ENCODE peak calls at places on chromosomes 3 and 15, in eight cellular contexts. One of them, this sample, is unnamed. For H3K9me3, the result is how much of the 10 kb centered on the place peaks cover.

GRCh38 chr15:78174398-78174797 is 25.2 kb downstream of the IDH3A start:
- DNase-seq in GM12878: no peak
- DNase-seq in prostate gland: no peak
- DNase-seq in adrenal gland: no peak
- DNase-seq in colonic mucosa: peak
- DNase-seq in pancreas: no peak
- DNase-seq in stomach: no peak
- DNase-seq in mammary epithelial cell: no peak
- DNase-seq in this sample: no peak

GRCh38 chr3:188927971-188928370 is 243.8 kb upstream of the TPRG1 start:
- DNase-seq in prostate gland: no peak
- DNase-seq in colonic mucosa: no peak
- DNase-seq in mammary epithelial cell: no peak
- DNase-seq in GM12878: no peak
- DNase-seq in stomach: no peak
- DNase-seq in pancreas: no peak
- DNase-seq in adrenal gland: no peak
- DNase-seq in this sample: no peak

GRCh38 chr15:38758001-38758400 is 193.4 kb upstream of the RASGRP1 start:
- DNase-seq in GM12878: no peak
- DNase-seq in pancreas: no peak
- DNase-seq in prostate gland: no peak
- DNase-seq in stomach: no peak
- DNase-seq in mammary epithelial cell: no peak
- DNase-seq in colonic mucosa: no peak
- DNase-seq in adrenal gland: no peak
- DNase-seq in this sample: no peak

GRCh38 chr3:51703026-51703775 is 3.7 kb upstream of the GRM2 start:
- DNase-seq in pancreas: peak
- DNase-seq in GM12878: no peak
- DNase-seq in prostate gland: no peak
- DNase-seq in adrenal gland: no peak
- DNase-seq in mammary epithelial cell: no peak
- DNase-seq in stomach: no peak
- DNase-seq in colonic mucosa: no peak
- DNase-seq in this sample: no peak

GRCh38 chr15:49085696-49086459 is 39.6 kb upstream of the SECISBP2L start:
- DNase-seq in mammary epithelial cell: no peak
- DNase-seq in prostate gland: no peak
- DNase-seq in adrenal gland: no peak
- DNase-seq in colonic mucosa: no peak
- DNase-seq in stomach: no peak
- DNase-seq in pancreas: no peak
- DNase-seq in GM12878: no peak
- DNase-seq in this sample: no peak

GRCh38 chr3:94028093-94028837 is at the start of gene STX19:
- DNase-seq in pancreas: no peak
- DNase-seq in colonic mucosa: peak
- DNase-seq in stomach: no peak
- DNase-seq in mammary epithelial cell: peak
- DNase-seq in GM12878: no peak
- DNase-seq in adrenal gland: no peak
- DNase-seq in prostate gland: peak
- DNase-seq in this sample: no peak

GRCh38 chr15:57114070-57114469 is 195.6 kb downstream of the TCF12 start:
- DNase-seq in GM12878: no peak
- DNase-seq in mammary epithelial cell: peak
- DNase-seq in colonic mucosa: peak
- DNase-seq in stomach: no peak
- DNase-seq in pancreas: no peak
- DNase-seq in prostate gland: no peak
- DNase-seq in adrenal gland: no peak
- DNase-seq in this sample: no peak

GRCh38 chr3:146161725-146162047 is 702 bp upstream of the PLOD2 start:
- DNase-seq in mammary epithelial cell: no peak
- DNase-seq in colonic mucosa: peak
- DNase-seq in stomach: peak
- DNase-seq in GM12878: no peak
- DNase-seq in pancreas: no peak
- DNase-seq in adrenal gland: peak
- DNase-seq in prostate gland: peak
- DNase-seq in this sample: peak

GRCh38 chr15:95742836-95743235 is 587.7 kb upstream of the NR2F2 start:
- DNase-seq in pancreas: no peak
- DNase-seq in stomach: no peak
- DNase-seq in adrenal gland: no peak
- DNase-seq in prostate gland: no peak
- DNase-seq in mammary epithelial cell: no peak
- DNase-seq in GM12878: no peak
- DNase-seq in colonic mucosa: no peak
- DNase-seq in this sample: no peak

GRCh38 chr15:25805006-25805405 is 58.1 kb downstream of the ATP10A start:
- DNase-seq in adrenal gland: no peak
- DNase-seq in prostate gland: no peak
- DNase-seq in GM12878: no peak
- DNase-seq in mammary epithelial cell: no peak
- DNase-seq in stomach: no peak
- DNase-seq in colonic mucosa: no peak
- DNase-seq in pancreas: no peak
- DNase-seq in this sample: no peak

GRCh38 chr3:135237371-135237770 is 442.3 kb downstream of the EPHB1 start:
- DNase-seq in prostate gland: no peak
- DNase-seq in pancreas: no peak
- DNase-seq in mammary epithelial cell: no peak
- DNase-seq in stomach: no peak
- DNase-seq in GM12878: no peak
- DNase-seq in adrenal gland: no peak
- DNase-seq in colonic mucosa: no peak
- DNase-seq in this sample: no peak

GRCh38 chr15:95875141-95875643 is 455.3 kb upstream of the NR2F2 start:
- DNase-seq in adrenal gland: peak
- DNase-seq in prostate gland: peak
- DNase-seq in GM12878: no peak
- DNase-seq in pancreas: no peak
- DNase-seq in stomach: peak
- DNase-seq in mammary epithelial cell: peak
- DNase-seq in colonic mucosa: no peak
- DNase-seq in this sample: no peak

GRCh38 chr15:90230071-90230494 is 3.7 kb downstream of the CIB1 start:
- DNase-seq in pancreas: peak
- DNase-seq in GM12878: no peak
- DNase-seq in mammary epithelial cell: no peak
- DNase-seq in adrenal gland: peak
- DNase-seq in colonic mucosa: no peak
- DNase-seq in stomach: peak
- DNase-seq in prostate gland: peak
- DNase-seq in this sample: peak

GRCh38 chr3:27666277-27666676 is 55.8 kb downstream of the EOMES start:
- DNase-seq in colonic mucosa: no peak
- DNase-seq in prostate gland: no peak
- DNase-seq in mammary epithelial cell: no peak
- DNase-seq in GM12878: no peak
- DNase-seq in pancreas: no peak
- DNase-seq in stomach: no peak
- DNase-seq in adrenal gland: no peak
- DNase-seq in this sample: no peak

GRCh38 chr3:183163563-183163962 is 1.0 kb upstream of the LAMP3 start:
- DNase-seq in pancreas: peak
- DNase-seq in mammary epithelial cell: no peak
- DNase-seq in colonic mucosa: no peak
- DNase-seq in prostate gland: no peak
- DNase-seq in adrenal gland: no peak
- DNase-seq in stomach: no peak
- DNase-seq in GM12878: no peak
- DNase-seq in this sample: no peak

GRCh38 chr15:61186905-61187865 is 41.9 kb downstream of the RORA start:
- DNase-seq in pancreas: no peak
- DNase-seq in prostate gland: peak
- DNase-seq in mammary epithelial cell: no peak
- DNase-seq in stomach: no peak
- DNase-seq in GM12878: no peak
- DNase-seq in colonic mucosa: no peak
- DNase-seq in adrenal gland: no peak
- DNase-seq in this sample: no peak

DNA sequence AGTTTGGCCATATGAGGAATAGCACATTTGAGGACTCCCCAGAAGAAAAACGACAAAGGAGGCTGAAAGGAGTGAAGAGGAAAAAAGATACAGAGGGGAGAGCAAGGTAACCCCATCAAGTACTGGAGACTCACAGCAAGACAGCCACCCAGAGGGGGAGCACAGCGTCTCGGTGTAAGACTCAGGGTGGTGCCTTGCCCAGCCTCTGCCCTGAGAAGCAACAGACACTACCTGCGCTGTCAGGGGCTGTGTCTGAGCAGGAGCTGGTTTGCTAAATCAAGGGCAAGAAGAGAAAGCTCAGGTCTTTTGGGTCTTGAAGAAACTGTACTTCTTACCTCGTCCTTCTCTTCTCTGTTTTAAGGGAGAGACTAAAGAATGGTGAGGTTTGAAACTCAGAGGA is 27.9 kb downstream of the FBXO45 start:
- DNase-seq in prostate gland: no peak
- DNase-seq in stomach: no peak
- DNase-seq in pancreas: no peak
- DNase-seq in adrenal gland: no peak
- DNase-seq in mammary epithelial cell: no peak
- DNase-seq in colonic mucosa: no peak
- DNase-seq in GM12878: no peak
- DNase-seq in this sample: no peak
- TF ChIP-seq CTCF in prostate gland: no peak
- TF ChIP-seq CTCF in stomach: no peak
- TF ChIP-seq CTCF in pancreas: no peak
- TF ChIP-seq CTCF in adrenal gland: no peak
- TF ChIP-seq CTCF in mammary epithelial cell: no peak
- TF ChIP-seq CTCF in colonic mucosa: no peak
- TF ChIP-seq CTCF in GM12878: no peak
- TF ChIP-seq CTCF in this sample: no peak

DNA sequence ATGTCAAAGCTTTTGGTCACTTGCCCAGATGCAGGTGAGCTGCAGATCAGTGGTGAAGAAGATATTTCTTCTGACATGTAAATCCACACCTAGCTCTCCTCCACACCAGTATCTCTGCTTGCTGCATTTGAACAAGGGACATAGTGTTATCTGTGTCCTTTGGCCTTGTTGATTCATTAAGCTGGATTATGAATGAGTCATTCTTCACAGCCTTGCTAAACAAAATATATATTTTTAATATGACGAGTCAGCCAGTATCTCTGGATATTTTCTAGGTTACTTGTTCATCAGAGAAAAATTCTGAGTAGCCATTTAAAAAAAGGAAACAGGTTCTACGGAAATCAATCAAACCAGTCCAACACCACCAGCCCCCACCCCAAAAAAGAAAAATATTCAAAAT is 190.6 kb upstream of the ADAMTS9 start:
- DNase-seq in stomach: no peak
- DNase-seq in pancreas: no peak
- DNase-seq in adrenal gland: no peak
- DNase-seq in colonic mucosa: no peak
- DNase-seq in mammary epithelial cell: peak
- DNase-seq in prostate gland: no peak
- DNase-seq in GM12878: no peak
- DNase-seq in this sample: no peak
- H3K9me3 ChIP-seq in stomach: under half
- H3K9me3 ChIP-seq in pancreas: under half
- H3K9me3 ChIP-seq in adrenal gland: under half
- H3K9me3 ChIP-seq in colonic mucosa: under half
- H3K9me3 ChIP-seq in mammary epithelial cell: under half
- H3K9me3 ChIP-seq in prostate gland: under half
- H3K9me3 ChIP-seq in GM12878: under half
- H3K9me3 ChIP-seq in this sample: under half

GRCh38 chr15:92903956-92904831 is 4.1 kb downstream of the CHD2 start:
- DNase-seq in prostate gland: peak
- DNase-seq in stomach: peak
- DNase-seq in pancreas: peak
- DNase-seq in adrenal gland: peak
- DNase-seq in GM12878: peak
- DNase-seq in colonic mucosa: peak
- DNase-seq in mammary epithelial cell: peak
- DNase-seq in this sample: peak
- H3K4me3 ChIP-seq in prostate gland: peak
- H3K4me3 ChIP-seq in stomach: peak
- H3K4me3 ChIP-seq in pancreas: peak
- H3K4me3 ChIP-seq in adrenal gland: peak
- H3K4me3 ChIP-seq in GM12878: peak
- H3K4me3 ChIP-seq in colonic mucosa: peak
- H3K4me3 ChIP-seq in mammary epithelial cell: peak
- H3K4me3 ChIP-seq in this sample: peak

GRCh38 chr15:80674245-80674614 is 20.9 kb upstream of the ABHD17C start:
- DNase-seq in stomach: no peak
- DNase-seq in GM12878: peak
- DNase-seq in adrenal gland: no peak
- DNase-seq in pancreas: no peak
- DNase-seq in colonic mucosa: no peak
- DNase-seq in prostate gland: no peak
- DNase-seq in mammary epithelial cell: peak
- DNase-seq in this sample: no peak

GRCh38 chr15:80677041-80677440 is 18.1 kb upstream of the ABHD17C start:
- DNase-seq in prostate gland: no peak
- DNase-seq in colonic mucosa: no peak
- DNase-seq in adrenal gland: no peak
- DNase-seq in GM12878: no peak
- DNase-seq in stomach: no peak
- DNase-seq in pancreas: no peak
- DNase-seq in mammary epithelial cell: no peak
- DNase-seq in this sample: no peak

GRCh38 chr15:80668546-80669236 is 26.4 kb upstream of the ABHD17C start:
- DNase-seq in pancreas: no peak
- DNase-seq in adrenal gland: no peak
- DNase-seq in mammary epithelial cell: no peak
- DNase-seq in stomach: no peak
- DNase-seq in prostate gland: no peak
- DNase-seq in colonic mucosa: no peak
- DNase-seq in GM12878: no peak
- DNase-seq in this sample: no peak

GRCh38 chr15:80669599-80670273 is 25.4 kb upstream of the ABHD17C start:
- DNase-seq in colonic mucosa: no peak
- DNase-seq in adrenal gland: no peak
- DNase-seq in prostate gland: no peak
- DNase-seq in GM12878: no peak
- DNase-seq in stomach: no peak
- DNase-seq in pancreas: no peak
- DNase-seq in mammary epithelial cell: peak
- DNase-seq in this sample: no peak

DNA sequence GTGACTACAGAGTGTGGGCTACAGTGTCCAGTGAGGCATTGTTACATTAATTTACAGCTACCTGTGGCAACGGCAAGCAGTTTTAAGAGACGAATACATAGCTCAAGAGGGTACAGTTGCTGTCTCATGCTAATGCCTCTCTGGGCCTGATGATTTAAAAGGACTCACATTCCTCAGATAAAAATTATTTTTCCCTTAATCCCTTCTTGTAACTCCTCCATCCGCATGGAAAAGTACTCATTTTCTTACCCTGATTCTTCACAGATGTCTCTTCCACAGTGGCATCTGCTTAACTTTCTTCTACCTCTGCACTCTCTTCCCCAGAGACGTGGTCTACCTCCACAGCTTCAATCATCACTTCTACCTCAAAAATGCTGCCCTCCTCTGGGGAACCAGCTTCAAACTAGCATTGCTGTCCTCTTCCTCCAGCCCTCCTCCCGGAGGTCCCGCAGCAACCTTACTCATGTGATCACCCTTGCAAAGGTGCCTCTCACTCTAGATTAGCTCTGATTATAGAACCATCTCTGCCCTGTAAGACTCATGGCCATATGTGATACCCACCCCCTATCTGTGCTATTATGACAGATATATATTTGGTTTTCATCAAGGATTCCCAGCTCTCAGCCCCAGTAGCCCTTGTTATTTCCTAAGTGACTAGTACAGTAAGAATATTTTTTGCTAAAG is 21.4 kb upstream of the ABHD17C start:
- DNase-seq in prostate gland: no peak
- DNase-seq in adrenal gland: no peak
- DNase-seq in GM12878: no peak
- DNase-seq in stomach: no peak
- DNase-seq in pancreas: no peak
- DNase-seq in mammary epithelial cell: no peak
- DNase-seq in colonic mucosa: no peak
- DNase-seq in this sample: no peak
- TF ChIP-seq CTCF in prostate gland: no peak
- TF ChIP-seq CTCF in adrenal gland: no peak
- TF ChIP-seq CTCF in GM12878: peak
- TF ChIP-seq CTCF in stomach: no peak
- TF ChIP-seq CTCF in pancreas: no peak
- TF ChIP-seq CTCF in mammary epithelial cell: no peak
- TF ChIP-seq CTCF in colonic mucosa: no peak
- TF ChIP-seq CTCF in this sample: no peak

This sample was measured in mucosa of descending colon.